ENCODE peak calls at places on chromosomes 3 and 15, in nine cellular contexts. One of them, this sample, is unnamed. For H3K27me3 and H3K4me1, the result is how much of the 10 kb centered on the place peaks cover.

GRCh38 chr3:133525435-133525834 is 48.1 kb upstream of the CDV3 start:
- DNase-seq in HCT116: no peak
- DNase-seq in heart left ventricle: no peak
- DNase-seq in hepatocyte: no peak
- DNase-seq in stomach: no peak
- DNase-seq in uterus: no peak
- DNase-seq in pancreas: no peak
- DNase-seq in CD4-positive, CD25-positive, alpha-beta regulatory T cell: no peak
- DNase-seq in neural progenitor cell: no peak
- DNase-seq in this sample: no peak

GRCh38 chr15:84915011-84915958 is 30.8 kb downstream of the SLC28A1 start:
- DNase-seq in HCT116: peak
- DNase-seq in heart left ventricle: peak
- DNase-seq in hepatocyte: peak
- DNase-seq in stomach: peak
- DNase-seq in uterus: peak
- DNase-seq in pancreas: no peak
- DNase-seq in CD4-positive, CD25-positive, alpha-beta regulatory T cell: no peak
- DNase-seq in neural progenitor cell: no peak
- DNase-seq in this sample: no peak

GRCh38 chr15:67885848-67886247 is 46.0 kb upstream of the RNU6-1 start:
- DNase-seq in HCT116: no peak
- DNase-seq in heart left ventricle: no peak
- DNase-seq in hepatocyte: no peak
- DNase-seq in stomach: no peak
- DNase-seq in uterus: no peak
- DNase-seq in pancreas: no peak
- DNase-seq in CD4-positive, CD25-positive, alpha-beta regulatory T cell: no peak
- DNase-seq in neural progenitor cell: no peak
- DNase-seq in this sample: no peak

GRCh38 chr15:39925112-39925830 is 5.2 kb upstream of the GPR176 start:
- DNase-seq in HCT116: no peak
- DNase-seq in heart left ventricle: no peak
- DNase-seq in hepatocyte: no peak
- DNase-seq in stomach: no peak
- DNase-seq in uterus: no peak
- DNase-seq in pancreas: no peak
- DNase-seq in CD4-positive, CD25-positive, alpha-beta regulatory T cell: no peak
- DNase-seq in neural progenitor cell: peak
- DNase-seq in this sample: no peak

GRCh38 chr3:25429960-25430941 is 2.2 kb downstream of the RARB start:
- DNase-seq in HCT116: no peak
- DNase-seq in heart left ventricle: no peak
- DNase-seq in hepatocyte: no peak
- DNase-seq in stomach: no peak
- DNase-seq in uterus: no peak
- DNase-seq in pancreas: no peak
- DNase-seq in CD4-positive, CD25-positive, alpha-beta regulatory T cell: no peak
- DNase-seq in neural progenitor cell: no peak
- DNase-seq in this sample: no peak

GRCh38 chr15:68400066-68400456 is 31.9 kb downstream of the ITGA11 start:
- DNase-seq in HCT116: no peak
- DNase-seq in heart left ventricle: no peak
- DNase-seq in hepatocyte: no peak
- DNase-seq in stomach: no peak
- DNase-seq in uterus: no peak
- DNase-seq in pancreas: no peak
- DNase-seq in CD4-positive, CD25-positive, alpha-beta regulatory T cell: no peak
- DNase-seq in neural progenitor cell: no peak
- DNase-seq in this sample: no peak

GRCh38 chr3:15331606-15332404 is 581 bp downstream of the SH3BP5 start:
- DNase-seq in HCT116: no peak
- DNase-seq in heart left ventricle: peak
- DNase-seq in hepatocyte: no peak
- DNase-seq in stomach: peak
- DNase-seq in uterus: peak
- DNase-seq in pancreas: peak
- DNase-seq in CD4-positive, CD25-positive, alpha-beta regulatory T cell: peak
- DNase-seq in neural progenitor cell: peak
- DNase-seq in this sample: peak

GRCh38 chr15:47870300-47870955 is 153.1 kb downstream of the SEMA6D start:
- DNase-seq in HCT116: no peak
- DNase-seq in heart left ventricle: peak
- DNase-seq in hepatocyte: no peak
- DNase-seq in stomach: no peak
- DNase-seq in uterus: no peak
- DNase-seq in pancreas: no peak
- DNase-seq in CD4-positive, CD25-positive, alpha-beta regulatory T cell: no peak
- DNase-seq in neural progenitor cell: no peak
- DNase-seq in this sample: no peak

GRCh38 chr15:73964736-73965093 is 27.4 kb downstream of the STOML1 start:
- DNase-seq in HCT116: peak
- DNase-seq in heart left ventricle: peak
- DNase-seq in hepatocyte: peak
- DNase-seq in stomach: peak
- DNase-seq in uterus: peak
- DNase-seq in pancreas: peak
- DNase-seq in CD4-positive, CD25-positive, alpha-beta regulatory T cell: peak
- DNase-seq in neural progenitor cell: peak
- DNase-seq in this sample: peak

GRCh38 chr3:156291269-156292123 is 171.1 kb downstream of the KCNAB1 start:
- DNase-seq in HCT116: no peak
- DNase-seq in heart left ventricle: peak
- DNase-seq in hepatocyte: peak
- DNase-seq in stomach: no peak
- DNase-seq in uterus: no peak
- DNase-seq in pancreas: peak
- DNase-seq in CD4-positive, CD25-positive, alpha-beta regulatory T cell: no peak
- DNase-seq in neural progenitor cell: peak
- DNase-seq in this sample: no peak

GRCh38 chr3:37217098-37217849 is 42.9 kb upstream of the LRRFIP2 start:
- DNase-seq in HCT116: no peak
- DNase-seq in heart left ventricle: no peak
- DNase-seq in hepatocyte: no peak
- DNase-seq in stomach: no peak
- DNase-seq in uterus: no peak
- DNase-seq in pancreas: peak
- DNase-seq in CD4-positive, CD25-positive, alpha-beta regulatory T cell: no peak
- DNase-seq in neural progenitor cell: no peak
- DNase-seq in this sample: no peak

GRCh38 chr3:175001091-175001490 is 142.0 kb downstream of the NAALADL2 start:
- DNase-seq in HCT116: no peak
- DNase-seq in heart left ventricle: no peak
- DNase-seq in hepatocyte: no peak
- DNase-seq in stomach: no peak
- DNase-seq in uterus: no peak
- DNase-seq in pancreas: no peak
- DNase-seq in CD4-positive, CD25-positive, alpha-beta regulatory T cell: no peak
- DNase-seq in neural progenitor cell: no peak
- DNase-seq in this sample: no peak

GRCh38 chr3:185623909-185624308 is 37.8 kb downstream of the SENP2 start:
- DNase-seq in HCT116: no peak
- DNase-seq in heart left ventricle: no peak
- DNase-seq in hepatocyte: no peak
- DNase-seq in stomach: no peak
- DNase-seq in uterus: no peak
- DNase-seq in pancreas: no peak
- DNase-seq in CD4-positive, CD25-positive, alpha-beta regulatory T cell: no peak
- DNase-seq in neural progenitor cell: no peak
- DNase-seq in this sample: no peak

GRCh38 chr3:49276475-49277356 is at the start of gene C3orf62:
- DNase-seq in HCT116: no peak
- DNase-seq in heart left ventricle: peak
- DNase-seq in hepatocyte: peak
- DNase-seq in stomach: peak
- DNase-seq in uterus: peak
- DNase-seq in pancreas: peak
- DNase-seq in CD4-positive, CD25-positive, alpha-beta regulatory T cell: peak
- DNase-seq in neural progenitor cell: peak
- DNase-seq in this sample: peak

GRCh38 chr3:142888099-142888483 is 792 bp downstream of the PCOLCE2 start:
- DNase-seq in HCT116: peak
- DNase-seq in heart left ventricle: peak
- DNase-seq in hepatocyte: peak
- DNase-seq in stomach: no peak
- DNase-seq in uterus: no peak
- DNase-seq in pancreas: no peak
- DNase-seq in CD4-positive, CD25-positive, alpha-beta regulatory T cell: no peak
- DNase-seq in neural progenitor cell: no peak
- DNase-seq in this sample: no peak

GRCh38 chr15:31230630-31231485 is 95.8 kb upstream of the KLF13 start:
- DNase-seq in HCT116: no peak
- DNase-seq in heart left ventricle: no peak
- DNase-seq in hepatocyte: no peak
- DNase-seq in stomach: no peak
- DNase-seq in uterus: no peak
- DNase-seq in pancreas: no peak
- DNase-seq in CD4-positive, CD25-positive, alpha-beta regulatory T cell: no peak
- DNase-seq in neural progenitor cell: no peak
- DNase-seq in this sample: no peak

GRCh38 chr3:22612927-22613326 is 590.2 kb upstream of the UBE2E2 start:
- DNase-seq in HCT116: no peak
- DNase-seq in heart left ventricle: no peak
- DNase-seq in hepatocyte: peak
- DNase-seq in stomach: no peak
- DNase-seq in uterus: no peak
- DNase-seq in pancreas: no peak
- DNase-seq in CD4-positive, CD25-positive, alpha-beta regulatory T cell: no peak
- DNase-seq in neural progenitor cell: no peak
- DNase-seq in this sample: no peak

GRCh38 chr3:12049675-12050074 is 45.5 kb downstream of the SYN2 start:
- DNase-seq in HCT116: no peak
- DNase-seq in heart left ventricle: no peak
- DNase-seq in hepatocyte: peak
- DNase-seq in stomach: no peak
- DNase-seq in uterus: no peak
- DNase-seq in pancreas: no peak
- DNase-seq in CD4-positive, CD25-positive, alpha-beta regulatory T cell: no peak
- DNase-seq in neural progenitor cell: peak
- DNase-seq in this sample: no peak

GRCh38 chr15:51726302-51727073 is 11.0 kb downstream of the LYSMD2 start:
- DNase-seq in HCT116: peak
- DNase-seq in heart left ventricle: peak
- DNase-seq in hepatocyte: peak
- DNase-seq in stomach: no peak
- DNase-seq in uterus: peak
- DNase-seq in pancreas: no peak
- DNase-seq in CD4-positive, CD25-positive, alpha-beta regulatory T cell: no peak
- DNase-seq in neural progenitor cell: peak
- DNase-seq in this sample: no peak

GRCh38 chr3:12967751-12968209 is 105.4 kb downstream of the IQSEC1 start:
- DNase-seq in HCT116: peak
- DNase-seq in heart left ventricle: peak
- DNase-seq in hepatocyte: peak
- DNase-seq in stomach: peak
- DNase-seq in uterus: peak
- DNase-seq in pancreas: peak
- DNase-seq in CD4-positive, CD25-positive, alpha-beta regulatory T cell: peak
- DNase-seq in neural progenitor cell: peak
- DNase-seq in this sample: peak

GRCh38 chr3:158091526-158091925 is 14.7 kb downstream of the SHOX2 start:
- DNase-seq in HCT116: no peak
- DNase-seq in heart left ventricle: no peak
- DNase-seq in hepatocyte: no peak
- DNase-seq in stomach: no peak
- DNase-seq in uterus: no peak
- DNase-seq in pancreas: no peak
- DNase-seq in CD4-positive, CD25-positive, alpha-beta regulatory T cell: no peak
- DNase-seq in neural progenitor cell: peak
- DNase-seq in this sample: no peak
- H3K27me3 ChIP-seq in HCT116: under half
- H3K27me3 ChIP-seq in heart left ventricle: half or more
- H3K27me3 ChIP-seq in hepatocyte: half or more
- H3K27me3 ChIP-seq in stomach: under half
- H3K27me3 ChIP-seq in uterus: under half
- H3K27me3 ChIP-seq in pancreas: under half
- H3K27me3 ChIP-seq in CD4-positive, CD25-positive, alpha-beta regulatory T cell: half or more
- H3K27me3 ChIP-seq in neural progenitor cell: half or more
- H3K27me3 ChIP-seq in this sample: under half

DNA sequence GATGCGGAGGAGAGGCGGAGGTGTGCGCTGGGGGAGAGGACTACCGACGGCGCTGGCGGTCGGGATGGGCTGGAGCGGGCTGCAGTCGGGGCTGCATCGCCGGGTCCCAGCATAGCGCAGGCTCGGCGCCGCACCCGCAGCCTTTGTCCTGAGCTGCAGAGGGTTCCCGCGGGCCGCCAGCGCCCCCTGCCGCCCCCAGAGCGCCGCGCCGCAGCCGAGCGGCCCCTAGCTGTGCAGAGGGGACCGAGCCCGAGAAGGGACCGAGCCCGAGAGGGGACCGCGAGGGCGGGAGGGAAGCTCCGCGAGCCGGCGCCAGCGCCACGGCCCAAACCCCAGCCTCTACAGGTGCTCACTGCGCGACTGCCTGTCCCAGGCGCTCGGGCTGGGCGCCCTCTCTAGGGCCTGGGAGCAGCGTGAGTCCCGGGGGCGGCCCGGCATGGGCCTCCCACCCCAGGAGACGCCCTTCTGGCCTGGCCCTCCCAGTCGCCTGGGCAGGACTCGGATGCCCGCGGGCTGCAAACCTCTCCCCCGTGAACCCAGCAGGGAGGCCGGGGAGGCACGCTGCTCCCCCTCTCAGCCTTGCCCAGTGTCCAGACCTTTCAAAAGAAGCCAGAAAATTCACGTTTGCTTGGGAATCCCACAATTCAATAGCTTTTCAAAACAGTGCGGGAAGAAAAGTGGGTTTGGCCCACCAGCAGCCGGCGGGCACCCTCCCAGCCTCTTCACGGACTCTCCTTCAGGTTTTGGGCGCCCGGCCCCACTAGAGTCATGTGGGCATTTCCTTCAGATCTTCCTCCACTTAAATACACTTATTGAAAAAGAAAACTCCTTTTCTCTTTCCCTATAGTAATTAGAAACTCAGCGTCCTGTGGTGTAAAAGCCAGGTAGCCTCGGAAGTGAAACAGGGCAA is 134.7 kb downstream of the TPRA1 start:
- DNase-seq in HCT116: peak
- DNase-seq in heart left ventricle: peak
- DNase-seq in hepatocyte: peak
- DNase-seq in stomach: peak
- DNase-seq in uterus: no peak
- DNase-seq in pancreas: peak
- DNase-seq in CD4-positive, CD25-positive, alpha-beta regulatory T cell: no peak
- DNase-seq in neural progenitor cell: peak
- DNase-seq in this sample: peak
- H3K4me3 ChIP-seq in HCT116: peak
- H3K4me3 ChIP-seq in heart left ventricle: no peak
- H3K4me3 ChIP-seq in hepatocyte: no peak
- H3K4me3 ChIP-seq in stomach: peak
- H3K4me3 ChIP-seq in uterus: no peak
- H3K4me3 ChIP-seq in pancreas: peak
- H3K4me3 ChIP-seq in CD4-positive, CD25-positive, alpha-beta regulatory T cell: no peak
- H3K4me3 ChIP-seq in neural progenitor cell: peak
- H3K4me3 ChIP-seq in this sample: no peak

GRCh38 chr3:30622047-30622545 is 15.7 kb downstream of the TGFBR2 start:
- DNase-seq in HCT116: no peak
- DNase-seq in heart left ventricle: no peak
- DNase-seq in hepatocyte: no peak
- DNase-seq in stomach: no peak
- DNase-seq in uterus: no peak
- DNase-seq in pancreas: no peak
- DNase-seq in CD4-positive, CD25-positive, alpha-beta regulatory T cell: no peak
- DNase-seq in neural progenitor cell: no peak
- DNase-seq in this sample: no peak
- H3K4me1 ChIP-seq in HCT116: half or more
- H3K4me1 ChIP-seq in heart left ventricle: half or more
- H3K4me1 ChIP-seq in hepatocyte: under half
- H3K4me1 ChIP-seq in stomach: half or more
- H3K4me1 ChIP-seq in uterus: under half
- H3K4me1 ChIP-seq in pancreas: under half
- H3K4me1 ChIP-seq in CD4-positive, CD25-positive, alpha-beta regulatory T cell: half or more
- H3K4me1 ChIP-seq in neural progenitor cell: under half
- H3K4me1 ChIP-seq in this sample: half or more

GRCh38 chr15:90659481-90659880 is 57.7 kb upstream of the BLM start:
- DNase-seq in HCT116: no peak
- DNase-seq in heart left ventricle: no peak
- DNase-seq in hepatocyte: no peak
- DNase-seq in stomach: no peak
- DNase-seq in uterus: no peak
- DNase-seq in pancreas: no peak
- DNase-seq in CD4-positive, CD25-positive, alpha-beta regulatory T cell: no peak
- DNase-seq in neural progenitor cell: no peak
- DNase-seq in this sample: no peak
- H3K27me3 ChIP-seq in HCT116: under half
- H3K27me3 ChIP-seq in heart left ventricle: under half
- H3K27me3 ChIP-seq in hepatocyte: under half
- H3K27me3 ChIP-seq in stomach: under half
- H3K27me3 ChIP-seq in uterus: under half
- H3K27me3 ChIP-seq in pancreas: under half
- H3K27me3 ChIP-seq in CD4-positive, CD25-positive, alpha-beta regulatory T cell: under half
- H3K27me3 ChIP-seq in neural progenitor cell: under half
- H3K27me3 ChIP-seq in this sample: under half

This sample was measured in naive thymus-derived CD4-positive, alpha-beta T cell.